ENCODE peak calls at places on chromosomes 16 and 17, in eight cellular contexts. R, E, L, B, I, P, H and V are unnamed samples.

GRCh38 chr16:88684569-88685155 is 1.6 kb downstream of the SNAI3 start:
- DNase-seq in R (no peak), E (no peak), L (no peak), B (no peak), I (no peak), P (no peak), H (no peak), V (no peak)

GRCh38 chr16:19463468-19464315 is 46.0 kb downstream of the TMC5 start:
- DNase-seq in R (no peak), E (peak; percentile 19), L (no peak), B (no peak), I (no peak), P (no peak), H (no peak), V (no peak)

GRCh38 chr17:2025220-2025621 is at the start of gene RTN4RL1:
- DNase-seq in R (peak; percentile 68), E (peak; percentile 88), L (no peak), B (peak; percentile 32), I (no peak), P (peak; percentile 43), H (peak; percentile 27), V (no peak)

GRCh38 chr16:28155293-28155692 is 56.5 kb downstream of the XPO6 start:
- DNase-seq in R (no peak), E (no peak), L (no peak), B (no peak), I (no peak), P (no peak), H (no peak), V (no peak)

GRCh38 chr17:4204676-4205075 is 59.1 kb downstream of the ANKFY1 start:
- DNase-seq in R (no peak), E (no peak), L (peak; percentile 26), B (peak; percentile 89), I (peak; percentile 90), P (no peak), H (no peak), V (no peak)

GRCh38 chr16:69501956-69502457 is 63.8 kb upstream of the NFAT5 start:
- DNase-seq in R (no peak), E (no peak), L (peak; percentile 29), B (peak; percentile 13), I (peak; percentile 77), P (no peak), H (no peak), V (no peak)

GRCh38 chr16:67101301-67101675 is 8.5 kb upstream of the PHAF1 start:
- DNase-seq in R (no peak), E (no peak), L (no peak), B (no peak), I (no peak), P (no peak), H (no peak), V (no peak)

GRCh38 chr16:17556276-17557052 is 85.7 kb upstream of the XYLT1 start:
- DNase-seq in R (no peak), E (peak; percentile 17), L (no peak), B (peak; percentile 11), I (no peak), P (no peak), H (no peak), V (no peak)

GRCh38 chr16:7013990-7014389 is 318.7 kb upstream of the RBFOX1 start:
- DNase-seq in R (no peak), E (peak; percentile 5), L (peak; percentile 5), B (peak; percentile 7), I (peak; percentile 9), P (no peak), H (no peak), V (peak; percentile 5)

GRCh38 chr16:8523932-8524331 is 66.4 kb downstream of the TMEM114 start:
- DNase-seq in R (no peak), E (no peak), L (no peak), B (no peak), I (no peak), P (no peak), H (no peak), V (no peak)

GRCh38 chr16:2427526-2427925 is 1.7 kb upstream of the CCNF start:
- DNase-seq in R (no peak), E (no peak), L (no peak), B (no peak), I (no peak), P (no peak), H (no peak), V (no peak)

GRCh38 chr16:19396555-19397011 is 21.1 kb upstream of the TMC5 start:
- DNase-seq in R (no peak), E (peak; percentile 41), L (no peak), B (no peak), I (no peak), P (no peak), H (peak; percentile 80), V (no peak)

GRCh38 chr16:88976359-88977027 is 514 bp downstream of the CBFA2T3 start:
- DNase-seq in R (no peak), E (no peak), L (no peak), B (no peak), I (no peak), P (no peak), H (no peak), V (no peak)

GRCh38 chr16:84628226-84628731 is 10.4 kb upstream of the COTL1 start:
- DNase-seq in R (no peak), E (no peak), L (no peak), B (no peak), I (no peak), P (no peak), H (no peak), V (no peak)

GRCh38 chr17:66720567-66720966 is 114.3 kb upstream of the CACNG5 start:
- DNase-seq in R (no peak), E (no peak), L (no peak), B (no peak), I (no peak), P (no peak), H (no peak), V (no peak)

GRCh38 chr16:74111583-74111982 is 185.0 kb upstream of the PSMD7 start:
- DNase-seq in R (no peak), E (no peak), L (no peak), B (no peak), I (no peak), P (no peak), H (no peak), V (no peak)

GRCh38 chr16:4200000-4200780 is 41.7 kb downstream of the SRL start:
- DNase-seq in R (peak; percentile 15), E (peak; percentile 69), L (peak; percentile 55), B (peak; percentile 68), I (peak; percentile 64), P (peak; percentile 13), H (peak; percentile 90), V (no peak)

GRCh38 chr17:83186751-83187421 is 107.5 kb downstream of the METRNL start:
- DNase-seq in R (no peak), E (no peak), L (no peak), B (no peak), I (no peak), P (no peak), H (no peak), V (no peak)

GRCh38 chr17:75454193-75454592 is 2.2 kb upstream of the TMEM94 start:
- DNase-seq in R (no peak), E (peak; percentile 28), L (peak; percentile 83), B (no peak), I (no peak), P (no peak), H (no peak), V (no peak)

GRCh38 chr17:50837980-50838954 is 2.9 kb downstream of the WFIKKN2 start:
- DNase-seq in R (no peak), E (no peak), L (no peak), B (no peak), I (no peak), P (no peak), H (no peak), V (no peak)

GRCh38 chr16:67013823-67014640 is 14.9 kb upstream of the CBFB start:
- DNase-seq in R (peak; percentile 59), E (peak; percentile 32), L (peak; percentile 37), B (peak; percentile 79), I (peak; percentile 70), P (peak; percentile 42), H (peak; percentile 72), V (no peak)

GRCh38 chr17:71709974-71710373 is 410.8 kb upstream of the SOX9 start:
- DNase-seq in R (no peak), E (no peak), L (no peak), B (no peak), I (no peak), P (no peak), H (no peak), V (no peak)

GRCh38 chr16:8863594-8864424 is 5.0 kb downstream of the CARHSP1 start:
- DNase-seq in R (no peak), E (no peak), L (no peak), B (no peak), I (no peak), P (no peak), H (peak; percentile 84), V (no peak)

GRCh38 chr17:3575506-3575905 is 17.9 kb upstream of the TRPV3 start:
- DNase-seq in R (no peak), E (peak; percentile 95), L (no peak), B (peak; percentile 29), I (no peak), P (no peak), H (no peak), V (no peak)

GRCh38 chr17:67378444-67379250 is 1.6 kb downstream of the PITPNC1 start:
- DNase-seq in R (peak; percentile 79), E (peak; percentile 94), L (peak; percentile 57), B (peak; percentile 86), I (peak; percentile 79), P (peak; percentile 58), H (peak; percentile 84), V (no peak)

GRCh38 chr16:5918553-5919127 is 821.0 kb upstream of the EEF2KMT start:
- DNase-seq in R (no peak), E (no peak), L (no peak), B (no peak), I (no peak), P (no peak), H (peak; percentile 58), V (no peak)

GRCh38 chr17:50904522-50905459 is 38.6 kb upstream of the TOB1 start:
- DNase-seq in R (no peak), E (peak; percentile 34), L (no peak), B (no peak), I (peak; percentile 61), P (no peak), H (peak; percentile 86), V (no peak)

GRCh38 chr17:72126575-72127486 is 6.0 kb downstream of the SOX9 start:
- DNase-seq in R (no peak), E (peak; percentile 91), L (peak; percentile 76), B (peak; percentile 56), I (peak; percentile 63), P (no peak), H (peak; percentile 61), V (no peak)

GRCh38 chr17:44637066-44637465 is 19.2 kb upstream of the MEIOC start:
- DNase-seq in R (no peak), E (peak; percentile 9), L (peak; percentile 10), B (no peak), I (peak; percentile 47), P (no peak), H (no peak), V (no peak)

GRCh38 chr16:17451835-17452234 is 18.9 kb downstream of the XYLT1 start:
- DNase-seq in R (no peak), E (no peak), L (no peak), B (no peak), I (no peak), P (no peak), H (no peak), V (no peak)

GRCh38 chr16:80527297-80527696 is 13.5 kb upstream of the DYNLRB2 start:
- DNase-seq in R (peak; percentile 11), E (peak; percentile 68), L (peak; percentile 32), B (peak; percentile 39), I (no peak), P (no peak), H (peak; percentile 26), V (no peak)